ENCODE peak calls at places on chromosomes 3 and 15, in five cellular contexts. V is skeletal muscle cell, Z is epithelial cell of proximal tubule, C is colonic mucosa, F is mesenchymal stem cell. T is an unnamed sample.

GRCh38 chr15:95295311-95295710 is 1035.2 kb upstream of the NR2F2 start:
- DNase-seq in C (no peak), F (no peak), Z (no peak), V (no peak), T (no peak)

GRCh38 chr3:54932606-54933005 is 4.7 kb upstream of the LRTM1 start:
- DNase-seq in V (no peak), C (no peak), Z (no peak), F (no peak), T (no peak)

GRCh38 chr15:32649336-32649735 is 7.8 kb downstream of the SCG5 start:
- DNase-seq in Z (no peak), V (no peak), F (peak), C (no peak), T (no peak)

GRCh38 chr15:93012793-93013192 is 76.2 kb downstream of the RGMA start:
- DNase-seq in Z (no peak), V (no peak), F (no peak), C (no peak), T (no peak)

GRCh38 chr3:136075218-136075808 is 109.8 kb downstream of the PPP2R3A start:
- DNase-seq in Z (no peak), F (peak), C (peak), V (peak), T (no peak)

GRCh38 chr3:160154033-160154432 is 71.2 kb upstream of the C3orf80 start:
- DNase-seq in F (peak), C (no peak), Z (no peak), V (no peak), T (peak)

GRCh38 chr3:190432216-190432615 is 17.5 kb downstream of the TMEM207 start:
- DNase-seq in V (no peak), F (peak), C (no peak), Z (no peak), T (no peak)

GRCh38 chr3:149955449-149955848 is 15.2 kb downstream of the PFN2 start:
- DNase-seq in V (no peak), C (no peak), Z (no peak), F (peak), T (no peak)

GRCh38 chr3:114418724-114419543 is 125.1 kb downstream of the TIGIT start:
- DNase-seq in Z (peak), V (peak), F (peak), C (no peak), T (peak)

GRCh38 chr3:155303540-155303939 is 10.1 kb upstream of the STRIT1 start:
- DNase-seq in V (no peak), C (no peak), F (no peak), Z (no peak), T (no peak)

GRCh38 chr3:180073561-180073960 is 36.8 kb upstream of the PEX5L start:
- DNase-seq in Z (no peak), F (no peak), V (no peak), C (no peak), T (no peak)

GRCh38 chr3:138468451-138468850 is 34.0 kb downstream of the ESYT3 start:
- DNase-seq in Z (no peak), C (no peak), V (no peak), F (no peak), T (no peak)

GRCh38 chr15:72859757-72860145 is 76.2 kb upstream of the ADPGK start:
- DNase-seq in F (no peak), V (no peak), C (no peak), Z (no peak), T (no peak)

GRCh38 chr15:70535071-70535954 is 228.0 kb downstream of the UACA start:
- DNase-seq in C (peak), V (no peak), Z (no peak), F (no peak), T (no peak)

GRCh38 chr3:71185733-71186455 is 397.6 kb downstream of the FOXP1 start:
- DNase-seq in C (peak), V (no peak), F (peak), Z (no peak), T (no peak)

GRCh38 chr3:23949784-23950183 is 4.7 kb downstream of the NR1D2 start:
- DNase-seq in C (no peak), Z (no peak), F (peak), V (no peak), T (no peak)

GRCh38 chr3:16807981-16808380 is 76.8 kb upstream of the PLCL2 start:
- DNase-seq in F (no peak), Z (no peak), C (no peak), V (no peak), T (no peak)

GRCh38 chr3:188439080-188439479 is 285.1 kb downstream of the LPP start:
- DNase-seq in Z (no peak), V (no peak), F (peak), C (no peak), T (no peak)
- H3K4me3 ChIP-seq in Z (no peak), V (no peak), F (no peak), C (no peak), T (no peak)

DNA sequence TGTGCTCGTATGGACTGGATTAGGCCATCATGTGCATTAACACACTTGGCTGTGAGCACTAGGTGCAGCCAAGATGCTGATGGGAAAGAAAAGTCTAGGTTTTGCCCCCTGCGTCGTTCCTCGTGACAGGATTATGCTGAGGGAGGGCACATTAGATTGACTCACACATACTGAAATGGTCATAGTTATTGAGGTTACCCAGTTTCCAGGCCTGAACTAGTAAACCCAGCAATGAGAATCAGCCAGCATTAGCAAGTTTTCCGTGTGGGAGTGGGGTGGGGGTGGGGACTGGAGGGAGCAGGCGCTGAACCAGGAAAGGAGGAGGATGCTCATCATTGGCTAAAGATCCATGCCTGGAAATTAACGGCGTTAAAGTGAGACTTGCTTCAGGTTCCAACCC is 224.9 kb upstream of the TPRG1 start:
- DNase-seq in Z (no peak), F (no peak), C (no peak), V (no peak), T (no peak)
- H3K4me3 ChIP-seq in Z (peak), F (no peak), C (peak), V (no peak), T (no peak)

GRCh38 chr15:58472821-58473581 is 41.2 kb downstream of the LIPC start:
- DNase-seq in F (peak), Z (no peak), C (no peak), V (no peak), T (no peak)

GRCh38 chr15:58474741-58475323 is 43.0 kb downstream of the LIPC start:
- DNase-seq in V (no peak), Z (no peak), F (no peak), C (no peak), T (no peak)

GRCh38 chr15:58475573-58476524 is 44.1 kb downstream of the LIPC start:
- DNase-seq in C (no peak), V (no peak), F (peak), Z (peak), T (peak)

GRCh38 chr15:58472221-58472620 is 40.4 kb downstream of the LIPC start:
- DNase-seq in F (no peak), Z (no peak), V (no peak), C (no peak), T (no peak)

DNA sequence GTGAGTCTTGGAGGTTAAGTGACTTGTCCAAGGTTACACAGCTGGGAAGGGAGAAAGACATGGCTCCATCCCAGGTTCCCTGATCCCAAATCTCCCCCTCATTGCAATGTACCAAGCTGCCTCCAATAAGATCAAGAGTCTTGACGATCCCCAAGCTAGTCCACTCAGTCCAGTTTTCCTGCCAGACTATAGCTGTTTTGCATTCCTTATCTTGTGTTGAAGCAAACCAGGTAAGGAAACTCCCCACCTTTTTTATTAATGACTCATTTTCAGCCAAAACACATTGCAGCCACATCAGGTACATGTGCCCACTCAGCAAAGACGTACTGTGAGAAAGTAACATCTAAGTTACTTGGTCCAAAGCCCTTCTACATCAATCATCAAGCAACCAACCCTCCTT is 41.9 kb downstream of the LIPC start:
- DNase-seq in Z (peak), V (no peak), C (no peak), F (peak), T (peak)
- H3K4me3 ChIP-seq in Z (no peak), V (no peak), C (no peak), F (no peak), T (no peak)

GRCh38 chr15:62711691-62712454 is 330.7 kb upstream of the TPM1 start:
- DNase-seq in C (no peak), Z (peak), F (peak), V (peak), T (no peak)
- H3K4me3 ChIP-seq in C (no peak), Z (no peak), F (no peak), V (no peak), T (no peak)

DNA sequence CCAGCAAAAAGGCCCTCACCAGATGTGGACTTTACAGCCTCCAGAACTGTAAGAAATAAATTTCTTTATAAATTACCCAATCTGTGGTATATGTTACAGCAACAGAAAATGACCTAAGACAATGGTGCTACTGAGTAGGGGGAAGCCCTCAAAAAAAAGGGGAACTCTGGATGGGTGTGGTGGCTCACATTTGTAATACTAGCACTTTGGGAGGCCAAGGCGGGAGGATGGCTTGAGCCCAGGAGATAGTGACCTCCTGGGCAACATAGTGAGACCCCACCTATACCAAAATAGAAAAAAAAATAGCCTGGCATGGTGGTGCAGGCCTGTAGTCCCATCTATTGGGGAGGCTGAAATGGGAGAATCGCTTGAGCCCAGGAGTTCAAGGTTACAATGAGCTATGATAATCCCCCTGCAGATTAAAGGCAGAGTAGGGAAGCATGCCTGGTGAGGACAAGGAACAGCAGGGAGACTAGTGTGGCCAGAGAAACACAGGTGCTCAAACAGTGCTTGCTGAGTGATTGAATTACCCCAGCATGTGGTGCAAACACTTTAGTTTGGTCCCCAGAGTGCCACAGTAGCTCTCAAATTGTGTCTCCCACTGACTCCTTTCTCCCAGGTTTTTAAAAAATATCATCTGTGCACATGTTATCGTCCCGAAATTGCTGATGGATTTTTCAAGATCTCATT is 13.9 kb upstream of the USP3 start:
- DNase-seq in V (no peak), F (no peak), C (no peak), Z (no peak), T (no peak)
- H3K4me3 ChIP-seq in V (no peak), F (no peak), C (no peak), Z (no peak), T (no peak)

T was measured in AG09309.